ENCODE peak calls at places on chromosomes 16 and 17, in five cellular contexts. L is brain microvascular endothelial cell, Y is thoracic aorta, Z is OCI-LY7, C is lung. D is an unnamed sample.

GRCh38 chr17:59342681-59343127 is 11.2 kb downstream of the YPEL2 start:
- DNase-seq in L (no peak), Y (no peak), Z (no peak), C (no peak), D (no peak)

GRCh38 chr16:27313422-27314160 is at the start of gene IL4R:
- DNase-seq in L (peak; percentile 80), Y (peak; percentile 56), Z (peak; percentile 72), C (peak; percentile 89), D (peak; percentile 90)

GRCh38 chr17:41553987-41554680 is 17.7 kb downstream of the KRT9 start:
- DNase-seq in L (no peak), Y (no peak), Z (no peak), C (no peak), D (no peak)

GRCh38 chr17:21299981-21300600 is 15.6 kb downstream of the MAP2K3 start:
- DNase-seq in L (no peak), Y (no peak), Z (no peak), C (no peak), D (no peak)

GRCh38 chr17:71085238-71086033 is 916.1 kb downstream of the KCNJ2 start:
- DNase-seq in L (no peak), Y (no peak), Z (peak; percentile 58), C (peak; percentile 30), D (no peak)

GRCh38 chr17:77887464-77888241 is 70.8 kb upstream of the TNRC6C start:
- DNase-seq in L (peak; percentile 64), Y (peak; percentile 91), Z (peak; percentile 33), C (peak; percentile 80), D (peak; percentile 95)

GRCh38 chr16:82016964-82017363 is 5.7 kb upstream of the SDR42E1 start:
- DNase-seq in L (no peak), Y (no peak), Z (no peak), C (no peak), D (no peak)

GRCh38 chr17:3879181-3879580 is 13.7 kb downstream of the CAMKK1 start:
- DNase-seq in L (peak; percentile 35), Y (no peak), Z (no peak), C (no peak), D (no peak)

GRCh38 chr17:1104222-1104621 is 75.6 kb downstream of the ABR start:
- DNase-seq in L (no peak), Y (no peak), Z (no peak), C (no peak), D (no peak)

GRCh38 chr16:49755291-49755611 is 100.7 kb downstream of the ZNF423 start:
- DNase-seq in L (peak; percentile 21), Y (no peak), Z (no peak), C (no peak), D (no peak)

GRCh38 chr16:46972971-46973456 is 460 bp downstream of the DNAJA2 start:
- DNase-seq in L (no peak), Y (no peak), Z (peak; percentile 68), C (peak; percentile 30), D (no peak)

GRCh38 chr16:14289692-14290340 is 218.7 kb downstream of the MRTFB start:
- DNase-seq in L (no peak), Y (no peak), Z (peak; percentile 78), C (no peak), D (no peak)

GRCh38 chr17:27663862-27664605 is 33.0 kb downstream of the LGALS9 start:
- DNase-seq in L (no peak), Y (no peak), Z (no peak), C (no peak), D (no peak)

GRCh38 chr17:21058098-21058893 is 15.5 kb upstream of the USP22 start:
- DNase-seq in L (peak; percentile 67), Y (no peak), Z (peak; percentile 38), C (no peak), D (no peak)

GRCh38 chr17:7915611-7916382 is at the start of gene RNF227:
- DNase-seq in L (peak; percentile 94), Y (peak; percentile 80), Z (peak; percentile 83), C (peak; percentile 96), D (peak; percentile 94)

GRCh38 chr16:19696312-19696711 is 21.7 kb downstream of the KNOP1 start:
- DNase-seq in L (peak; percentile 92), Y (peak; percentile 29), Z (no peak), C (peak; percentile 78), D (no peak)

GRCh38 chr17:40958086-40958953 is 8.4 kb downstream of the KRT39 start:
- DNase-seq in L (no peak), Y (no peak), Z (no peak), C (peak; percentile 38), D (no peak)

GRCh38 chr16:12758670-12759558 is 44.8 kb downstream of the CPPED1 start:
- DNase-seq in L (no peak), Y (no peak), Z (peak; percentile 74), C (no peak), D (peak; percentile 21)

GRCh38 chr16:86680137-86680536 is 101.8 kb downstream of the FOXL1 start:
- DNase-seq in L (peak; percentile 87), Y (no peak), Z (no peak), C (no peak), D (no peak)

GRCh38 chr17:21390294-21390693 is 14.1 kb downstream of the KCNJ12 start:
- DNase-seq in L (no peak), Y (no peak), Z (no peak), C (no peak), D (no peak)

GRCh38 chr17:32483451-32484019 is 3.3 kb upstream of the CDK5R1 start:
- DNase-seq in L (peak; percentile 71), Y (no peak), Z (peak; percentile 75), C (no peak), D (peak; percentile 87)

GRCh38 chr17:48244121-48244711 is 136.7 kb downstream of the SNX11 start:
- DNase-seq in L (peak; percentile 37), Y (no peak), Z (peak; percentile 29), C (no peak), D (no peak)

GRCh38 chr17:58527949-58528348 is 13.5 kb upstream of the MTMR4 start:
- DNase-seq in L (peak; percentile 63), Y (no peak), Z (no peak), C (no peak), D (no peak)

GRCh38 chr16:18816286-18816685 is 14.9 kb upstream of the ARL6IP1 start:
- DNase-seq in L (no peak), Y (no peak), Z (no peak), C (no peak), D (no peak)

GRCh38 chr17:2214047-2214717 is 89.4 kb downstream of the SMG6 start:
- DNase-seq in L (peak; percentile 94), Y (peak; percentile 52), Z (no peak), C (peak; percentile 48), D (peak; percentile 82)

GRCh38 chr16:27174007-27174406 is 29.3 kb upstream of the KDM8 start:
- DNase-seq in L (no peak), Y (no peak), Z (peak; percentile 96), C (no peak), D (no peak)

GRCh38 chr16:67082100-67082499 is 27.6 kb upstream of the PHAF1 start:
- DNase-seq in L (no peak), Y (no peak), Z (no peak), C (no peak), D (no peak)

GRCh38 chr17:45410144-45411091 is 22.3 kb downstream of the ARHGAP27 start:
- DNase-seq in L (no peak), Y (no peak), Z (peak; percentile 84), C (no peak), D (no peak)

GRCh38 chr16:3000540-3000939 is 12.2 kb upstream of the CLDN9 start:
- DNase-seq in L (no peak), Y (no peak), Z (no peak), C (no peak), D (no peak)

GRCh38 chr17:65190467-65191095 is 53.4 kb downstream of the RGS9 start:
- DNase-seq in L (peak; percentile 45), Y (no peak), Z (no peak), C (no peak), D (no peak)

GRCh38 chr17:9285602-9286001 is 264.3 kb downstream of the NTN1 start:
- DNase-seq in L (no peak), Y (no peak), Z (no peak), C (no peak), D (no peak)
- H3K4me3 ChIP-seq in L (no peak overlapping the region), Y (no peak overlapping the region), Z (no peak overlapping the region), C (no peak overlapping the region), D (no peak overlapping the region)

GRCh38 chr16:10959161-10959560 is 14.8 kb downstream of the CLEC16A start:
- DNase-seq in L (no peak), Y (no peak), Z (no peak), C (no peak), D (no peak)

GRCh38 chr16:10957771-10958486 is 13.6 kb downstream of the CLEC16A start:
- DNase-seq in L (no peak), Y (no peak), Z (no peak), C (no peak), D (no peak)

GRCh38 chr16:10964039-10964890 is 19.9 kb downstream of the CLEC16A start:
- DNase-seq in L (peak; percentile 66), Y (peak; percentile 46), Z (peak; percentile 77), C (peak; percentile 81), D (no peak)

GRCh38 chr16:10964891-10965326 is 20.5 kb downstream of the CLEC16A start:
- DNase-seq in L (no peak), Y (no peak), Z (no peak), C (no peak), D (no peak)

GRCh38 chr16:10961231-10961630 is 16.9 kb downstream of the CLEC16A start:
- DNase-seq in L (peak; percentile 90), Y (peak; percentile 63), Z (no peak), C (no peak), D (no peak)
- H3K27ac ChIP-seq in L (peak overlapping the region; percentile 86), Y (peak overlapping the region; percentile 51), Z (no peak overlapping the region), C (peak overlapping the region; percentile 38), D (peak overlapping the region; percentile 69)

DNA sequence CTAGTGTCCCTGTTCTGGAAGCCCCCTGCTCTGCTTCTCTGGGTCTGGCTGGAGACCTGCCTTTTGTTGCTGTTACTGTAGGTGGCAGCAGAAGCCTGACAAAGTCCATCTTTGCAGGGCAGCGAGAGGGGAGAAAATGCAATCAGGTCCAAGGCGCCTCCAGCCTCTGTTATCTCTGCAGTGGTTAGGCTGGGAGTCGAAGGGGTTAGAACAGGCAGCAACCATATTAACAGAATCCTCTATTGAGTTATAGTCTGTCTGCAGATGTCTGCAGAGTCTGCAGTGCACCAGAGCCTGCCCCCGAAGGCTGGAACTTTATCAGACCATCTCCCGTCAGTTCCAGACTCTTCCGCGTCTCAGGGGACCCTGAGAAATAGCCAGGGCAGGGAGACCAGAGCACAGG is 404.9 kb upstream of the EEF2KMT start:
- DNase-seq in L (no peak), Y (no peak), Z (peak; percentile 1), C (no peak), D (no peak)
- TF ChIP-seq CTCF in L (no peak), Y (no peak), Z (peak; percentile 61), C (no peak), D (no peak)

GRCh38 chr16:30893744-30894539 is at the start of gene BCL7C:
- DNase-seq in L (peak; percentile 62), Y (peak; percentile 60), Z (peak; percentile 83), C (peak; percentile 93), D (peak; percentile 93)

GRCh38 chr16:30893082-30893743 is 664 bp downstream of the BCL7C start:
- DNase-seq in L (no peak), Y (no peak), Z (no peak), C (no peak), D (no peak)

GRCh38 chr16:30889721-30890120 is 4.2 kb downstream of the BCL7C start:
- DNase-seq in L (no peak), Y (no peak), Z (no peak), C (no peak), D (no peak)

GRCh38 chr16:30894540-30895368 is 877 bp upstream of the BCL7C start:
- DNase-seq in L (no peak), Y (no peak), Z (no peak), C (no peak), D (no peak)

GRCh38 chr16:30892670-30893069 is 1.2 kb downstream of the BCL7C start:
- DNase-seq in L (no peak), Y (no peak), Z (no peak), C (no peak), D (no peak)
- H3K4me3 ChIP-seq in L (peak overlapping the region; percentile 88), Y (peak overlapping the region; percentile 93), Z (peak overlapping the region; percentile 79), C (no peak overlapping the region), D (peak overlapping the region; percentile 82)

D was measured in coronary artery.